ENCODE peak calls at places on chromosomes 5 and 9, in eight cellular contexts. One of them, this sample, is unnamed.

GRCh38 chr9:105308448-105309412 is 64.3 kb downstream of the SLC44A1 start:
- DNase-seq in kidney epithelial cell: peak
- DNase-seq in NCI-H1092 treated with DMSO at 0.1 percent for 48 hours: no peak
- DNase-seq in left colon: no peak
- DNase-seq in ovary: no peak
- DNase-seq in stimulated activated CD4-positive, alpha-beta T cell treated with anti-CD3 and anti-CD28 coated beads, Interleukin-15, amount 100 ng/mL, for 24 hours: no peak
- DNase-seq in C1 segment of cervical spinal cord: no peak
- DNase-seq in fibroblast of villous mesenchyme: no peak
- DNase-seq in this sample: no peak

GRCh38 chr5:138963763-138964371 is 88.7 kb upstream of the LRRTM2 start:
- DNase-seq in kidney epithelial cell: no peak
- DNase-seq in NCI-H1092 treated with DMSO at 0.1 percent for 48 hours: no peak
- DNase-seq in left colon: no peak
- DNase-seq in ovary: no peak
- DNase-seq in stimulated activated CD4-positive, alpha-beta T cell treated with anti-CD3 and anti-CD28 coated beads, Interleukin-15, amount 100 ng/mL, for 24 hours: no peak
- DNase-seq in C1 segment of cervical spinal cord: no peak
- DNase-seq in fibroblast of villous mesenchyme: peak
- DNase-seq in this sample: no peak

GRCh38 chr5:181235323-181235688 is 8.4 kb downstream of the RACK1 start:
- DNase-seq in kidney epithelial cell: no peak
- DNase-seq in NCI-H1092 treated with DMSO at 0.1 percent for 48 hours: no peak
- DNase-seq in left colon: no peak
- DNase-seq in ovary: no peak
- DNase-seq in stimulated activated CD4-positive, alpha-beta T cell treated with anti-CD3 and anti-CD28 coated beads, Interleukin-15, amount 100 ng/mL, for 24 hours: no peak
- DNase-seq in C1 segment of cervical spinal cord: no peak
- DNase-seq in fibroblast of villous mesenchyme: no peak
- DNase-seq in this sample: no peak

GRCh38 chr9:16023466-16023865 is 470.6 kb downstream of the CCDC171 start:
- DNase-seq in kidney epithelial cell: peak
- DNase-seq in NCI-H1092 treated with DMSO at 0.1 percent for 48 hours: no peak
- DNase-seq in left colon: no peak
- DNase-seq in ovary: no peak
- DNase-seq in stimulated activated CD4-positive, alpha-beta T cell treated with anti-CD3 and anti-CD28 coated beads, Interleukin-15, amount 100 ng/mL, for 24 hours: no peak
- DNase-seq in C1 segment of cervical spinal cord: no peak
- DNase-seq in fibroblast of villous mesenchyme: no peak
- DNase-seq in this sample: no peak

GRCh38 chr9:130234340-130235260 is 31.0 kb upstream of the HMCN2 start:
- DNase-seq in kidney epithelial cell: no peak
- DNase-seq in NCI-H1092 treated with DMSO at 0.1 percent for 48 hours: no peak
- DNase-seq in left colon: no peak
- DNase-seq in ovary: no peak
- DNase-seq in stimulated activated CD4-positive, alpha-beta T cell treated with anti-CD3 and anti-CD28 coated beads, Interleukin-15, amount 100 ng/mL, for 24 hours: no peak
- DNase-seq in C1 segment of cervical spinal cord: no peak
- DNase-seq in fibroblast of villous mesenchyme: peak
- DNase-seq in this sample: peak

GRCh38 chr5:181205402-181205734 is 372 bp upstream of the TRIM7 start:
- DNase-seq in kidney epithelial cell: no peak
- DNase-seq in NCI-H1092 treated with DMSO at 0.1 percent for 48 hours: no peak
- DNase-seq in left colon: no peak
- DNase-seq in ovary: no peak
- DNase-seq in stimulated activated CD4-positive, alpha-beta T cell treated with anti-CD3 and anti-CD28 coated beads, Interleukin-15, amount 100 ng/mL, for 24 hours: no peak
- DNase-seq in C1 segment of cervical spinal cord: no peak
- DNase-seq in fibroblast of villous mesenchyme: no peak
- DNase-seq in this sample: peak

GRCh38 chr5:132225165-132226032 is 2.3 kb downstream of the P4HA2 start:
- DNase-seq in kidney epithelial cell: no peak
- DNase-seq in NCI-H1092 treated with DMSO at 0.1 percent for 48 hours: no peak
- DNase-seq in left colon: peak
- DNase-seq in ovary: peak
- DNase-seq in stimulated activated CD4-positive, alpha-beta T cell treated with anti-CD3 and anti-CD28 coated beads, Interleukin-15, amount 100 ng/mL, for 24 hours: peak
- DNase-seq in C1 segment of cervical spinal cord: peak
- DNase-seq in fibroblast of villous mesenchyme: peak
- DNase-seq in this sample: peak

GRCh38 chr5:101915559-101915958 is 380.5 kb downstream of the SLCO4C1 start:
- DNase-seq in kidney epithelial cell: no peak
- DNase-seq in NCI-H1092 treated with DMSO at 0.1 percent for 48 hours: no peak
- DNase-seq in left colon: no peak
- DNase-seq in ovary: no peak
- DNase-seq in stimulated activated CD4-positive, alpha-beta T cell treated with anti-CD3 and anti-CD28 coated beads, Interleukin-15, amount 100 ng/mL, for 24 hours: no peak
- DNase-seq in C1 segment of cervical spinal cord: no peak
- DNase-seq in fibroblast of villous mesenchyme: no peak
- DNase-seq in this sample: no peak

GRCh38 chr9:33245341-33245740 is 5.4 kb downstream of the SPINK4 start:
- DNase-seq in kidney epithelial cell: no peak
- DNase-seq in NCI-H1092 treated with DMSO at 0.1 percent for 48 hours: no peak
- DNase-seq in left colon: no peak
- DNase-seq in ovary: no peak
- DNase-seq in stimulated activated CD4-positive, alpha-beta T cell treated with anti-CD3 and anti-CD28 coated beads, Interleukin-15, amount 100 ng/mL, for 24 hours: no peak
- DNase-seq in C1 segment of cervical spinal cord: no peak
- DNase-seq in fibroblast of villous mesenchyme: no peak
- DNase-seq in this sample: no peak

GRCh38 chr9:72464819-72465218 is 56.6 kb upstream of the TMC1 start:
- DNase-seq in kidney epithelial cell: no peak
- DNase-seq in NCI-H1092 treated with DMSO at 0.1 percent for 48 hours: no peak
- DNase-seq in left colon: no peak
- DNase-seq in ovary: no peak
- DNase-seq in stimulated activated CD4-positive, alpha-beta T cell treated with anti-CD3 and anti-CD28 coated beads, Interleukin-15, amount 100 ng/mL, for 24 hours: no peak
- DNase-seq in C1 segment of cervical spinal cord: no peak
- DNase-seq in fibroblast of villous mesenchyme: no peak
- DNase-seq in this sample: peak

GRCh38 chr5:181259283-181259682 is 1.7 kb downstream of the TRIM52 start:
- DNase-seq in kidney epithelial cell: no peak
- DNase-seq in NCI-H1092 treated with DMSO at 0.1 percent for 48 hours: no peak
- DNase-seq in left colon: no peak
- DNase-seq in ovary: no peak
- DNase-seq in stimulated activated CD4-positive, alpha-beta T cell treated with anti-CD3 and anti-CD28 coated beads, Interleukin-15, amount 100 ng/mL, for 24 hours: no peak
- DNase-seq in C1 segment of cervical spinal cord: no peak
- DNase-seq in fibroblast of villous mesenchyme: no peak
- DNase-seq in this sample: no peak

GRCh38 chr5:156188026-156188425 is 138.9 kb upstream of the SGCD start:
- DNase-seq in kidney epithelial cell: no peak
- DNase-seq in NCI-H1092 treated with DMSO at 0.1 percent for 48 hours: no peak
- DNase-seq in left colon: no peak
- DNase-seq in ovary: no peak
- DNase-seq in stimulated activated CD4-positive, alpha-beta T cell treated with anti-CD3 and anti-CD28 coated beads, Interleukin-15, amount 100 ng/mL, for 24 hours: no peak
- DNase-seq in C1 segment of cervical spinal cord: no peak
- DNase-seq in fibroblast of villous mesenchyme: no peak
- DNase-seq in this sample: no peak

GRCh38 chr5:128350705-128351104 is 187.3 kb downstream of the FBN2 start:
- DNase-seq in kidney epithelial cell: no peak
- DNase-seq in NCI-H1092 treated with DMSO at 0.1 percent for 48 hours: no peak
- DNase-seq in left colon: no peak
- DNase-seq in ovary: no peak
- DNase-seq in stimulated activated CD4-positive, alpha-beta T cell treated with anti-CD3 and anti-CD28 coated beads, Interleukin-15, amount 100 ng/mL, for 24 hours: no peak
- DNase-seq in C1 segment of cervical spinal cord: no peak
- DNase-seq in fibroblast of villous mesenchyme: no peak
- DNase-seq in this sample: no peak

GRCh38 chr5:100776244-100776643 is 126.8 kb downstream of the ST8SIA4 start:
- DNase-seq in kidney epithelial cell: no peak
- DNase-seq in NCI-H1092 treated with DMSO at 0.1 percent for 48 hours: no peak
- DNase-seq in left colon: no peak
- DNase-seq in ovary: no peak
- DNase-seq in stimulated activated CD4-positive, alpha-beta T cell treated with anti-CD3 and anti-CD28 coated beads, Interleukin-15, amount 100 ng/mL, for 24 hours: no peak
- DNase-seq in C1 segment of cervical spinal cord: no peak
- DNase-seq in fibroblast of villous mesenchyme: peak
- DNase-seq in this sample: no peak

GRCh38 chr9:74497750-74498615 is 848 bp downstream of the RORB start:
- DNase-seq in kidney epithelial cell: no peak
- DNase-seq in NCI-H1092 treated with DMSO at 0.1 percent for 48 hours: peak
- DNase-seq in left colon: peak
- DNase-seq in ovary: no peak
- DNase-seq in stimulated activated CD4-positive, alpha-beta T cell treated with anti-CD3 and anti-CD28 coated beads, Interleukin-15, amount 100 ng/mL, for 24 hours: peak
- DNase-seq in C1 segment of cervical spinal cord: no peak
- DNase-seq in fibroblast of villous mesenchyme: peak
- DNase-seq in this sample: no peak

GRCh38 chr9:116870566-116870965 is 183.5 kb downstream of the TRIM32 start:
- DNase-seq in kidney epithelial cell: peak
- DNase-seq in NCI-H1092 treated with DMSO at 0.1 percent for 48 hours: no peak
- DNase-seq in left colon: no peak
- DNase-seq in ovary: no peak
- DNase-seq in stimulated activated CD4-positive, alpha-beta T cell treated with anti-CD3 and anti-CD28 coated beads, Interleukin-15, amount 100 ng/mL, for 24 hours: no peak
- DNase-seq in C1 segment of cervical spinal cord: no peak
- DNase-seq in fibroblast of villous mesenchyme: no peak
- DNase-seq in this sample: no peak

GRCh38 chr5:135439426-135440205 is 7.5 kb downstream of the DCANP1 start:
- DNase-seq in kidney epithelial cell: no peak
- DNase-seq in NCI-H1092 treated with DMSO at 0.1 percent for 48 hours: no peak
- DNase-seq in left colon: no peak
- DNase-seq in ovary: no peak
- DNase-seq in stimulated activated CD4-positive, alpha-beta T cell treated with anti-CD3 and anti-CD28 coated beads, Interleukin-15, amount 100 ng/mL, for 24 hours: no peak
- DNase-seq in C1 segment of cervical spinal cord: no peak
- DNase-seq in fibroblast of villous mesenchyme: no peak
- DNase-seq in this sample: no peak

GRCh38 chr9:16069671-16070586 is 517.1 kb downstream of the CCDC171 start:
- DNase-seq in kidney epithelial cell: peak
- DNase-seq in NCI-H1092 treated with DMSO at 0.1 percent for 48 hours: no peak
- DNase-seq in left colon: no peak
- DNase-seq in ovary: no peak
- DNase-seq in stimulated activated CD4-positive, alpha-beta T cell treated with anti-CD3 and anti-CD28 coated beads, Interleukin-15, amount 100 ng/mL, for 24 hours: no peak
- DNase-seq in C1 segment of cervical spinal cord: no peak
- DNase-seq in fibroblast of villous mesenchyme: peak
- DNase-seq in this sample: no peak

GRCh38 chr5:85670417-85670816 is 947.3 kb upstream of the COX7C start:
- DNase-seq in kidney epithelial cell: no peak
- DNase-seq in NCI-H1092 treated with DMSO at 0.1 percent for 48 hours: no peak
- DNase-seq in left colon: no peak
- DNase-seq in ovary: no peak
- DNase-seq in stimulated activated CD4-positive, alpha-beta T cell treated with anti-CD3 and anti-CD28 coated beads, Interleukin-15, amount 100 ng/mL, for 24 hours: no peak
- DNase-seq in C1 segment of cervical spinal cord: no peak
- DNase-seq in fibroblast of villous mesenchyme: no peak
- DNase-seq in this sample: no peak

GRCh38 chr5:139513852-139514485 is 31.4 kb upstream of the STING1 start:
- DNase-seq in kidney epithelial cell: no peak
- DNase-seq in NCI-H1092 treated with DMSO at 0.1 percent for 48 hours: no peak
- DNase-seq in left colon: no peak
- DNase-seq in ovary: no peak
- DNase-seq in stimulated activated CD4-positive, alpha-beta T cell treated with anti-CD3 and anti-CD28 coated beads, Interleukin-15, amount 100 ng/mL, for 24 hours: no peak
- DNase-seq in C1 segment of cervical spinal cord: no peak
- DNase-seq in fibroblast of villous mesenchyme: no peak
- DNase-seq in this sample: no peak

GRCh38 chr9:133477992-133478850 is 678 bp downstream of the SLC2A6 start:
- DNase-seq in kidney epithelial cell: no peak
- DNase-seq in NCI-H1092 treated with DMSO at 0.1 percent for 48 hours: no peak
- DNase-seq in left colon: no peak
- DNase-seq in ovary: no peak
- DNase-seq in stimulated activated CD4-positive, alpha-beta T cell treated with anti-CD3 and anti-CD28 coated beads, Interleukin-15, amount 100 ng/mL, for 24 hours: peak
- DNase-seq in C1 segment of cervical spinal cord: no peak
- DNase-seq in fibroblast of villous mesenchyme: no peak
- DNase-seq in this sample: no peak

GRCh38 chr9:89418882-89419641 is 78.9 kb downstream of the SEMA4D start:
- DNase-seq in kidney epithelial cell: no peak
- DNase-seq in NCI-H1092 treated with DMSO at 0.1 percent for 48 hours: no peak
- DNase-seq in left colon: peak
- DNase-seq in ovary: no peak
- DNase-seq in stimulated activated CD4-positive, alpha-beta T cell treated with anti-CD3 and anti-CD28 coated beads, Interleukin-15, amount 100 ng/mL, for 24 hours: peak
- DNase-seq in C1 segment of cervical spinal cord: no peak
- DNase-seq in fibroblast of villous mesenchyme: no peak
- DNase-seq in this sample: no peak

GRCh38 chr9:110303136-110303535 is 34.5 kb downstream of the TXNDC8 start:
- DNase-seq in kidney epithelial cell: no peak
- DNase-seq in NCI-H1092 treated with DMSO at 0.1 percent for 48 hours: no peak
- DNase-seq in left colon: no peak
- DNase-seq in ovary: no peak
- DNase-seq in stimulated activated CD4-positive, alpha-beta T cell treated with anti-CD3 and anti-CD28 coated beads, Interleukin-15, amount 100 ng/mL, for 24 hours: no peak
- DNase-seq in C1 segment of cervical spinal cord: no peak
- DNase-seq in fibroblast of villous mesenchyme: peak
- DNase-seq in this sample: no peak

GRCh38 chr9:109335929-109336328 is 15.1 kb upstream of the EPB41L4B start:
- DNase-seq in kidney epithelial cell: no peak
- DNase-seq in NCI-H1092 treated with DMSO at 0.1 percent for 48 hours: no peak
- DNase-seq in left colon: no peak
- DNase-seq in ovary: no peak
- DNase-seq in stimulated activated CD4-positive, alpha-beta T cell treated with anti-CD3 and anti-CD28 coated beads, Interleukin-15, amount 100 ng/mL, for 24 hours: no peak
- DNase-seq in C1 segment of cervical spinal cord: no peak
- DNase-seq in fibroblast of villous mesenchyme: peak
- DNase-seq in this sample: no peak

GRCh38 chr5:178357678-178358077 is 125.1 kb upstream of the PHYKPL start:
- DNase-seq in kidney epithelial cell: no peak
- DNase-seq in NCI-H1092 treated with DMSO at 0.1 percent for 48 hours: no peak
- DNase-seq in left colon: no peak
- DNase-seq in ovary: no peak
- DNase-seq in stimulated activated CD4-positive, alpha-beta T cell treated with anti-CD3 and anti-CD28 coated beads, Interleukin-15, amount 100 ng/mL, for 24 hours: no peak
- DNase-seq in C1 segment of cervical spinal cord: no peak
- DNase-seq in fibroblast of villous mesenchyme: no peak
- DNase-seq in this sample: no peak

GRCh38 chr5:177310757-177311173 is 933 bp downstream of the MXD3 start:
- DNase-seq in kidney epithelial cell: no peak
- DNase-seq in NCI-H1092 treated with DMSO at 0.1 percent for 48 hours: peak
- DNase-seq in left colon: peak
- DNase-seq in ovary: no peak
- DNase-seq in stimulated activated CD4-positive, alpha-beta T cell treated with anti-CD3 and anti-CD28 coated beads, Interleukin-15, amount 100 ng/mL, for 24 hours: peak
- DNase-seq in C1 segment of cervical spinal cord: no peak
- DNase-seq in fibroblast of villous mesenchyme: no peak
- DNase-seq in this sample: no peak

GRCh38 chr5:154010660-154011059 is 28.1 kb downstream of the FAM114A2 start:
- DNase-seq in kidney epithelial cell: no peak
- DNase-seq in NCI-H1092 treated with DMSO at 0.1 percent for 48 hours: no peak
- DNase-seq in left colon: no peak
- DNase-seq in ovary: no peak
- DNase-seq in stimulated activated CD4-positive, alpha-beta T cell treated with anti-CD3 and anti-CD28 coated beads, Interleukin-15, amount 100 ng/mL, for 24 hours: no peak
- DNase-seq in C1 segment of cervical spinal cord: no peak
- DNase-seq in fibroblast of villous mesenchyme: no peak
- DNase-seq in this sample: no peak

GRCh38 chr5:167081561-167081960 is 1209.9 kb upstream of the WWC1 start:
- DNase-seq in kidney epithelial cell: no peak
- DNase-seq in NCI-H1092 treated with DMSO at 0.1 percent for 48 hours: no peak
- DNase-seq in left colon: no peak
- DNase-seq in ovary: no peak
- DNase-seq in stimulated activated CD4-positive, alpha-beta T cell treated with anti-CD3 and anti-CD28 coated beads, Interleukin-15, amount 100 ng/mL, for 24 hours: no peak
- DNase-seq in C1 segment of cervical spinal cord: no peak
- DNase-seq in fibroblast of villous mesenchyme: no peak
- DNase-seq in this sample: no peak

GRCh38 chr5:54959673-54960418 is 25.5 kb downstream of the ESM1 start:
- DNase-seq in kidney epithelial cell: no peak
- DNase-seq in NCI-H1092 treated with DMSO at 0.1 percent for 48 hours: no peak
- DNase-seq in left colon: peak
- DNase-seq in ovary: no peak
- DNase-seq in stimulated activated CD4-positive, alpha-beta T cell treated with anti-CD3 and anti-CD28 coated beads, Interleukin-15, amount 100 ng/mL, for 24 hours: peak
- DNase-seq in C1 segment of cervical spinal cord: no peak
- DNase-seq in fibroblast of villous mesenchyme: peak
- DNase-seq in this sample: no peak

GRCh38 chr5:52657231-52657645 is 130.5 kb upstream of the ITGA1 start:
- DNase-seq in kidney epithelial cell: no peak
- DNase-seq in NCI-H1092 treated with DMSO at 0.1 percent for 48 hours: peak
- DNase-seq in left colon: no peak
- DNase-seq in ovary: no peak
- DNase-seq in stimulated activated CD4-positive, alpha-beta T cell treated with anti-CD3 and anti-CD28 coated beads, Interleukin-15, amount 100 ng/mL, for 24 hours: no peak
- DNase-seq in C1 segment of cervical spinal cord: no peak
- DNase-seq in fibroblast of villous mesenchyme: peak
- DNase-seq in this sample: peak

GRCh38 chr9:86660146-86660545 is 287.2 kb downstream of the GAS1 start:
- DNase-seq in kidney epithelial cell: peak
- DNase-seq in NCI-H1092 treated with DMSO at 0.1 percent for 48 hours: no peak
- DNase-seq in left colon: no peak
- DNase-seq in ovary: no peak
- DNase-seq in stimulated activated CD4-positive, alpha-beta T cell treated with anti-CD3 and anti-CD28 coated beads, Interleukin-15, amount 100 ng/mL, for 24 hours: peak
- DNase-seq in C1 segment of cervical spinal cord: no peak
- DNase-seq in fibroblast of villous mesenchyme: peak
- DNase-seq in this sample: no peak

GRCh38 chr5:219492-219891 is 1.4 kb downstream of the SDHA start:
- DNase-seq in kidney epithelial cell: no peak
- DNase-seq in NCI-H1092 treated with DMSO at 0.1 percent for 48 hours: no peak
- DNase-seq in left colon: peak
- DNase-seq in ovary: no peak
- DNase-seq in stimulated activated CD4-positive, alpha-beta T cell treated with anti-CD3 and anti-CD28 coated beads, Interleukin-15, amount 100 ng/mL, for 24 hours: peak
- DNase-seq in C1 segment of cervical spinal cord: no peak
- DNase-seq in fibroblast of villous mesenchyme: peak
- DNase-seq in this sample: no peak